ENCODE peak calls at places on chromosome 19, in nine cellular contexts. K is naive thymus-derived CD4-positive, alpha-beta T cell; G is A172; J is amniotic epithelial cell; I is NCI-H2081; U is stimulated activated CD8-positive, alpha-beta memory T cell treated with anti-CD3 and anti-CD28 coated beads, Interleukin-15, amount 100 ng/mL, for 4 hours; P is LoVo; B is EL; R is neural progenitor cell. N is an unnamed sample.

GRCh38 chr19:1098177-1099051 is 3.2 kb upstream of the POLR2E start:
- DNase-seq in K (no peak), G (no peak), J (peak; percentile 41), I (no peak), U (no peak), P (peak; percentile 36), B (no peak), R (no peak), N (no peak)

GRCh38 chr19:17965370-17966114 is 1.4 kb upstream of the KCNN1 start:
- DNase-seq in K (no peak), G (no peak), J (no peak), I (no peak), U (no peak), P (no peak), B (no peak), R (peak; percentile 36), N (no peak)

GRCh38 chr19:31718898-31719297 is 369.7 kb upstream of the TSHZ3 start:
- DNase-seq in K (no peak), G (no peak), J (no peak), I (no peak), U (no peak), P (no peak), B (no peak), R (no peak), N (no peak)

GRCh38 chr19:50967924-50968708 is 1.3 kb downstream of the KLK6 start:
- DNase-seq in K (no peak), G (peak; percentile 3), J (no peak), I (no peak), U (no peak), P (no peak), B (no peak), R (peak; percentile 8), N (no peak)

GRCh38 chr19:18765224-18765623 is 25.9 kb downstream of the COMP start:
- DNase-seq in K (no peak), G (no peak), J (no peak), I (peak; percentile 50), U (no peak), P (no peak), B (no peak), R (no peak), N (no peak)

GRCh38 chr19:7975037-7975436 is 30.4 kb downstream of the ELAVL1 start:
- DNase-seq in K (no peak), G (no peak), J (no peak), I (no peak), U (no peak), P (no peak), B (no peak), R (no peak), N (no peak)

GRCh38 chr19:16367269-16367683 is 42.6 kb downstream of the KLF2 start:
- DNase-seq in K (peak; percentile 35), G (no peak), J (no peak), I (no peak), U (no peak), P (no peak), B (no peak), R (no peak), N (no peak)

GRCh38 chr19:23283925-23284324 is 33.7 kb upstream of the ZNF724 start:
- DNase-seq in K (peak; percentile 29), G (peak; percentile 41), J (peak; percentile 34), I (peak; percentile 2), U (peak; percentile 21), P (no peak), B (peak; percentile 53), R (peak; percentile 55), N (peak; percentile 20)

GRCh38 chr19:30437869-30438268 is 65.7 kb downstream of the ZNF536 start:
- DNase-seq in K (no peak), G (no peak), J (no peak), I (no peak), U (no peak), P (no peak), B (no peak), R (peak; percentile 34), N (no peak)

GRCh38 chr19:33868821-33869412 is 72.2 kb downstream of the KCTD15 start:
- DNase-seq in K (no peak), G (no peak), J (peak; percentile 7), I (no peak), U (no peak), P (no peak), B (peak; percentile 30), R (peak; percentile 50), N (no peak)

GRCh38 chr19:33245948-33246728 is 20.5 kb upstream of the SLC7A10 start:
- DNase-seq in K (no peak), G (no peak), J (no peak), I (no peak), U (no peak), P (no peak), B (no peak), R (no peak), N (no peak)

GRCh38 chr19:49110567-49110966 is 3.6 kb upstream of the LIN7B start:
- DNase-seq in K (no peak), G (no peak), J (peak; percentile 41), I (no peak), U (no peak), P (no peak), B (no peak), R (no peak), N (no peak)

GRCh38 chr19:3041756-3042517 is 12.9 kb upstream of the TLE2 start:
- DNase-seq in K (no peak), G (no peak), J (no peak), I (no peak), U (no peak), P (no peak), B (no peak), R (peak; percentile 56), N (peak; percentile 60)

GRCh38 chr19:55497777-55498176 is 9.5 kb downstream of the SSC5D start:
- DNase-seq in K (no peak), G (no peak), J (no peak), I (no peak), U (no peak), P (no peak), B (no peak), R (no peak), N (no peak)

GRCh38 chr19:54376610-54377009 is 11.9 kb upstream of the LAIR1 start:
- DNase-seq in K (no peak), G (no peak), J (no peak), I (no peak), U (no peak), P (no peak), B (no peak), R (no peak), N (no peak)

GRCh38 chr19:48390188-48391099 is 907 bp downstream of the KDELR1 start:
- DNase-seq in K (peak; percentile 57), G (peak; percentile 8), J (peak; percentile 67), I (peak; percentile 29), U (peak; percentile 38), P (peak; percentile 44), B (peak; percentile 58), R (peak; percentile 83), N (peak; percentile 82)

GRCh38 chr19:32471095-32471494 is 65.5 kb downstream of the DPY19L3 start:
- DNase-seq in K (no peak), G (no peak), J (no peak), I (no peak), U (no peak), P (no peak), B (no peak), R (no peak), N (no peak)

GRCh38 chr19:16127776-16128371 is 15.6 kb upstream of the HSH2D start:
- DNase-seq in K (no peak), G (no peak), J (no peak), I (no peak), U (no peak), P (no peak), B (no peak), R (no peak), N (no peak)

GRCh38 chr19:46755077-46755852 is 9.0 kb upstream of the STRN4 start:
- DNase-seq in K (no peak), G (no peak), J (peak; percentile 60), I (no peak), U (no peak), P (no peak), B (peak; percentile 43), R (no peak), N (no peak)

GRCh38 chr19:30070970-30071632 is 129.1 kb downstream of the URI1 start:
- DNase-seq in K (no peak), G (no peak), J (no peak), I (no peak), U (no peak), P (no peak), B (no peak), R (no peak), N (no peak)

GRCh38 chr19:29947871-29948270 is 5.8 kb downstream of the URI1 start:
- DNase-seq in K (no peak), G (no peak), J (peak; percentile 50), I (no peak), U (no peak), P (no peak), B (no peak), R (no peak), N (no peak)

GRCh38 chr19:37855098-37855497 is 51.3 kb downstream of the WDR87 start:
- DNase-seq in K (no peak), G (no peak), J (no peak), I (no peak), U (no peak), P (no peak), B (no peak), R (no peak), N (peak; percentile 92)

GRCh38 chr19:50563597-50563996 is 4.6 kb downstream of the LRRC4B start:
- DNase-seq in K (no peak), G (no peak), J (no peak), I (no peak), U (no peak), P (no peak), B (no peak), R (no peak), N (no peak)

GRCh38 chr19:16520986-16521624 is 21.1 kb downstream of the CHERP start:
- DNase-seq in K (no peak), G (no peak), J (no peak), I (no peak), U (no peak), P (no peak), B (no peak), R (no peak), N (no peak)

GRCh38 chr19:1840541-1841115 is 7.7 kb downstream of the REXO1 start:
- DNase-seq in K (no peak), G (no peak), J (no peak), I (no peak), U (no peak), P (no peak), B (no peak), R (peak; percentile 58), N (no peak)

GRCh38 chr19:36547001-36547732 is 19.1 kb upstream of the ZNF260 start:
- DNase-seq in K (no peak), G (no peak), J (peak; percentile 35), I (no peak), U (no peak), P (no peak), B (peak; percentile 7), R (no peak), N (no peak)

GRCh38 chr19:18232540-18233223 is 6.4 kb upstream of the PDE4C start:
- DNase-seq in K (no peak), G (no peak), J (no peak), I (peak; percentile 49), U (no peak), P (no peak), B (peak; percentile 25), R (no peak), N (peak; percentile 85)

GRCh38 chr19:18488838-18489626 is 32.8 kb downstream of the ELL start:
- DNase-seq in K (no peak), G (no peak), J (peak; percentile 19), I (peak; percentile 46), U (no peak), P (no peak), B (no peak), R (peak; percentile 81), N (peak; percentile 44)

GRCh38 chr19:29389495-29389894 is 136.3 kb upstream of the VSTM2B start:
- DNase-seq in K (no peak), G (no peak), J (no peak), I (no peak), U (no peak), P (no peak), B (no peak), R (no peak), N (no peak)

GRCh38 chr19:23916991-23917390 is 2.3 kb downstream of the ZNF726 start:
- DNase-seq in K (no peak), G (no peak), J (peak; percentile 27), I (no peak), U (no peak), P (no peak), B (peak; percentile 4), R (no peak), N (no peak)

GRCh38 chr19:35142531-35143230 is 374 bp upstream of the FXYD7 start:
- DNase-seq in K (peak; percentile 79), G (no peak), J (no peak), I (no peak), U (no peak), P (no peak), B (peak; percentile 42), R (peak; percentile 84), N (peak; percentile 53)

N was measured in retina.